ENCODE peak calls at places on chromosome 16, in five cellular contexts. L is neuronal stem cell, Z is H9, I is mesenchymal stem cell, Q is SK-N-SH. H is an unnamed sample.

GRCh38 chr16:50153648-50154368 is 702 bp downstream of the TENT4B start:
- DNase-seq in Q (peak), I (peak), Z (no peak), L (no peak), H (no peak)

GRCh38 chr16:27439273-27440018 is 37.5 kb downstream of the IL21R start:
- DNase-seq in L (no peak), Q (peak), Z (no peak), I (no peak), H (no peak)

GRCh38 chr16:66714659-66715307 is 18.2 kb upstream of the CMTM4 start:
- DNase-seq in Q (peak), I (no peak), L (no peak), Z (no peak), H (peak)

GRCh38 chr16:52912565-52913173 is 140.0 kb downstream of the CHD9NB start:
- DNase-seq in Z (peak), Q (peak), L (peak), I (peak), H (peak)

GRCh38 chr16:66427036-66427446 is at the start of gene BEAN1:
- DNase-seq in L (no peak), I (no peak), Z (no peak), Q (peak), H (peak)

GRCh38 chr16:11258553-11259287 is 2.7 kb upstream of the SOCS1 start:
- DNase-seq in Q (peak), L (no peak), Z (no peak), I (no peak), H (no peak)

GRCh38 chr16:8673611-8674412 is 605 bp upstream of the ABAT start:
- DNase-seq in Q (no peak), I (no peak), L (no peak), Z (no peak), H (no peak)

GRCh38 chr16:27106305-27106704 is 39.6 kb downstream of the C16orf82 start:
- DNase-seq in L (no peak), Z (no peak), Q (no peak), I (no peak), H (no peak)

GRCh38 chr16:29898786-29899515 is 399 bp downstream of the SEZ6L2 start:
- DNase-seq in I (peak), L (peak), Q (peak), Z (peak), H (peak)

GRCh38 chr16:86593913-86594312 is 15.6 kb downstream of the FOXL1 start:
- DNase-seq in Q (no peak), L (no peak), I (no peak), Z (no peak), H (no peak)

GRCh38 chr16:66382171-66382965 is 15.9 kb downstream of the CDH5 start:
- DNase-seq in I (peak), Q (no peak), L (no peak), Z (peak), H (no peak)

GRCh38 chr16:56302506-56302905 is 111.2 kb downstream of the GNAO1 start:
- DNase-seq in Q (no peak), Z (no peak), L (no peak), I (no peak), H (no peak)

GRCh38 chr16:53080345-53081031 is 25.7 kb downstream of the CHD9 start:
- DNase-seq in Z (no peak), Q (peak), I (peak), L (no peak), H (peak)

GRCh38 chr16:29675811-29676643 is 3.0 kb upstream of the QPRT start:
- DNase-seq in L (no peak), I (peak), Q (peak), Z (peak), H (no peak)

GRCh38 chr16:85372627-85373372 is 240.3 kb upstream of the GSE1 start:
- DNase-seq in L (no peak), I (peak), Q (no peak), Z (no peak), H (peak)

GRCh38 chr16:4213721-4214120 is 28.2 kb downstream of the SRL start:
- DNase-seq in L (no peak), Q (no peak), Z (no peak), I (no peak), H (peak)
- H3K4me2 ChIP-seq in L (no peak), Q (no peak), Z (no peak), I (no peak), H (no peak)

GRCh38 chr16:55053071-55053415 is 122.4 kb downstream of the IRX5 start:
- DNase-seq in I (no peak), L (no peak), Z (no peak), Q (no peak), H (no peak)

GRCh38 chr16:55048745-55049144 is 118.1 kb downstream of the IRX5 start:
- DNase-seq in Q (no peak), L (no peak), I (no peak), Z (no peak), H (no peak)

GRCh38 chr16:55051571-55051970 is 120.9 kb downstream of the IRX5 start:
- DNase-seq in I (no peak), Z (peak), Q (no peak), L (no peak), H (no peak)

GRCh38 chr16:55055262-55055661 is 124.6 kb downstream of the IRX5 start:
- DNase-seq in L (no peak), Z (no peak), I (no peak), Q (no peak), H (no peak)

GRCh38 chr16:55052335-55053070 is 121.8 kb downstream of the IRX5 start:
- DNase-seq in Z (no peak), I (no peak), Q (no peak), L (no peak), H (peak)
- H3K4me2 ChIP-seq in Z (no peak), I (no peak), Q (no peak), L (no peak), H (no peak)

GRCh38 chr16:2155091-2156024 is at the start of gene TRAF7:
- DNase-seq in I (peak), L (peak), Z (peak), Q (peak), H (peak)
- H3K4me2 ChIP-seq in I (peak), L (peak), Z (peak), Q (peak), H (peak)

GRCh38 chr16:80996688-80997138 is 10.0 kb downstream of the CMC2 start:
- DNase-seq in Z (no peak), Q (no peak), I (no peak), L (no peak), H (no peak)
- H3K4me2 ChIP-seq in Z (no peak), Q (peak), I (no peak), L (no peak), H (peak)

GRCh38 chr16:89094252-89094901 is 725 bp downstream of the ACSF3 start:
- DNase-seq in Z (no peak), L (no peak), I (peak), Q (peak), H (no peak)

GRCh38 chr16:89093602-89094251 is at the start of gene ACSF3:
- DNase-seq in Q (peak), Z (no peak), L (peak), I (peak), H (peak)

GRCh38 chr16:89090669-89091426 is 2.8 kb upstream of the ACSF3 start:
- DNase-seq in Z (no peak), Q (no peak), I (no peak), L (no peak), H (no peak)

GRCh38 chr16:89090182-89090630 is 3.4 kb upstream of the ACSF3 start:
- DNase-seq in L (no peak), Q (no peak), I (no peak), Z (no peak), H (no peak)

GRCh38 chr16:89092013-89092412 is 1.6 kb upstream of the ACSF3 start:
- DNase-seq in I (no peak), L (no peak), Q (no peak), Z (no peak), H (no peak)
- H3K4me2 ChIP-seq in I (no peak), L (no peak), Q (no peak), Z (no peak), H (no peak)

GRCh38 chr16:57863434-57864160 is 61.3 kb upstream of the KIFC3 start:
- DNase-seq in L (peak), I (peak), Q (peak), Z (peak), H (peak)
- H3K4me2 ChIP-seq in L (no peak), I (no peak), Q (peak), Z (peak), H (peak)

DNA sequence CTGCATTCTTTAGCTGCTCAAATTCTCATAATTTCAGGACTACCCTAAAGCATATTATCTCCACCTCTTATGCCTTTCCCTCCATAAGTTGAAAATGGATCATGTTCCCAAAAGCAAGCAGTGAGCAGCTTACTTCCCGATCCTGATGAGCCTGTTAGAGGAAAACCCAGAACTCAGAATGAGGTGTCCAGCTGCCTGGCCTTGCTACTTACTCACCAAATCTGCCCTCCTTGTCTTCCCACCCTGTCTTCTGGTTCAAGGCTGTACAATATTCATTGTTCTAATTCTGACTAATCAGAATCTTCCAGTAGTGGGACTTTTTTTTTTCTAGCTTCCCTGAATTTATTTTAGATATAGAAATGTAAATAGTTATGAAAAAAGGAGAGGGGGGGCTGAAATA is 10.8 kb downstream of the LYRM1 start:
- DNase-seq in I (peak), Q (no peak), L (no peak), Z (no peak), H (no peak)
- H3K4me2 ChIP-seq in I (no peak), Q (peak), L (no peak), Z (no peak), H (no peak)